ENCODE peak calls at places on chromosomes 12 and 14, in six cellular contexts. T, Z, A, Q, E and I are unnamed samples.

GRCh38 chr12:56676851-56677601 is 11.1 kb downstream of the PTGES3 start:
- DNase-seq in T (no peak), Z (no peak), A (no peak), Q (no peak), E (no peak), I (no peak)

GRCh38 chr14:30748343-30748742 is 126.0 kb upstream of the COCH start:
- DNase-seq in T (no peak), Z (no peak), A (no peak), Q (no peak), E (no peak), I (no peak)

GRCh38 chr14:23364604-23365352 is at the start of gene EFS:
- DNase-seq in T (no peak), Z (peak), A (no peak), Q (no peak), E (peak), I (no peak)

GRCh38 chr12:124680863-124681778 is 113.7 kb upstream of the NCOR2 start:
- DNase-seq in T (peak), Z (peak), A (no peak), Q (peak), E (no peak), I (no peak)

GRCh38 chr12:49864817-49865090 is 21.8 kb upstream of the BCDIN3D start:
- DNase-seq in T (no peak), Z (no peak), A (no peak), Q (no peak), E (no peak), I (no peak)

GRCh38 chr12:70721216-70721615 is 84.0 kb upstream of the PTPRB start:
- DNase-seq in T (no peak), Z (no peak), A (no peak), Q (no peak), E (no peak), I (no peak)

GRCh38 chr12:53618340-53618739 is 7.8 kb downstream of the ATF7 start:
- DNase-seq in T (no peak), Z (no peak), A (no peak), Q (no peak), E (no peak), I (peak)

GRCh38 chr12:18990866-18991265 is 138.7 kb upstream of the PLEKHA5 start:
- DNase-seq in T (no peak), Z (no peak), A (no peak), Q (no peak), E (no peak), I (no peak)

GRCh38 chr12:26062566-26062965 is 62.3 kb downstream of the BHLHE41 start:
- DNase-seq in T (no peak), Z (peak), A (no peak), Q (peak), E (no peak), I (no peak)

GRCh38 chr14:21350539-21350938 is 33.3 kb downstream of the SUPT16H start:
- DNase-seq in T (no peak), Z (no peak), A (no peak), Q (no peak), E (no peak), I (no peak)

GRCh38 chr14:59055439-59056045 is 132.9 kb upstream of the DAAM1 start:
- DNase-seq in T (peak), Z (peak), A (peak), Q (peak), E (no peak), I (peak)

GRCh38 chr12:3750616-3751015 is 2.3 kb downstream of the CRACR2A start:
- DNase-seq in T (no peak), Z (no peak), A (no peak), Q (no peak), E (no peak), I (no peak)